ENCODE peak calls at places on chromosomes 2 and 18, in eight cellular contexts. I is activated naive CD4-positive, alpha-beta T cell treated with anti-CD3 and anti-CD28 coated beads, Interleukin-2, amount 50 U/mL, for 16 hours; L is stimulated activated CD8-positive, alpha-beta memory T cell treated with anti-CD3 and anti-CD28 coated beads, Interleukin-4, amount 100 ng/mL, for 1 hour; E is dorsolateral prefrontal cortex; Y is NT2/D1; S is activated CD4-positive, CD25-positive, alpha-beta regulatory T cell treated with anti-CD3 and anti-CD28 coated beads, Interleukin-2, amount 50 U/mL, for 72 hours; F is psoas muscle; P is nephron progenitor cell. N is an unnamed sample.
A peak's percentile ranks its signal among the peaks of the same experiment; 100 is the strongest.

GRCh38 chr18:37179384-37179783 is 350.5 kb downstream of the KIAA1328 start:
- DNase-seq in I (no peak), L (no peak), E (no peak), Y (no peak), S (no peak), F (no peak), P (no peak), N (no peak)

GRCh38 chr18:43805646-43806194 is 528.4 kb upstream of the SYT4 start:
- DNase-seq in I (no peak), L (no peak), E (no peak), Y (no peak), S (no peak), F (peak; percentile 34), P (peak; percentile 45), N (no peak)

GRCh38 chr2:238476258-238476657 is 49.5 kb downstream of the ASB1 start:
- DNase-seq in I (no peak), L (no peak), E (no peak), Y (no peak), S (no peak), F (no peak), P (no peak), N (no peak)

GRCh38 chr2:33505966-33506365 is 29.5 kb downstream of the RASGRP3 start:
- DNase-seq in I (no peak), L (no peak), E (no peak), Y (no peak), S (no peak), F (no peak), P (no peak), N (no peak)

GRCh38 chr18:45156941-45157340 is 458.3 kb upstream of the SLC14A2 start:
- DNase-seq in I (no peak), L (no peak), E (no peak), Y (no peak), S (no peak), F (no peak), P (no peak), N (no peak)

GRCh38 chr18:37452015-37452414 is 113.6 kb downstream of the CELF4 start:
- DNase-seq in I (no peak), L (no peak), E (no peak), Y (no peak), S (no peak), F (no peak), P (no peak), N (no peak)

GRCh38 chr2:128437181-128437520 is 118.5 kb upstream of the HS6ST1 start:
- DNase-seq in I (no peak), L (no peak), E (no peak), Y (no peak), S (no peak), F (no peak), P (no peak), N (no peak)

GRCh38 chr2:2561346-2562095 is 230.4 kb upstream of the MYT1L start:
- DNase-seq in I (no peak), L (no peak), E (no peak), Y (no peak), S (no peak), F (no peak), P (no peak), N (no peak)

GRCh38 chr2:30157616-30158015 is 10.8 kb downstream of the YPEL5 start:
- DNase-seq in I (no peak), L (no peak), E (no peak), Y (no peak), S (no peak), F (no peak), P (no peak), N (no peak)

GRCh38 chr18:11237066-11237465 is 87.7 kb upstream of the PIEZO2 start:
- DNase-seq in I (no peak), L (no peak), E (no peak), Y (no peak), S (no peak), F (no peak), P (peak; percentile 5), N (no peak)

GRCh38 chr18:73614812-73615211 is 532.8 kb downstream of the FBXO15 start:
- DNase-seq in I (no peak), L (no peak), E (no peak), Y (no peak), S (no peak), F (no peak), P (no peak), N (peak; percentile 99)

GRCh38 chr2:226673314-226673723 is 126.3 kb downstream of the IRS1 start:
- DNase-seq in I (no peak), L (no peak), E (no peak), Y (no peak), S (no peak), F (peak; percentile 78), P (no peak), N (peak; percentile 81)

GRCh38 chr2:100060875-100061274 is 81.5 kb downstream of the AFF3 start:
- DNase-seq in I (no peak), L (no peak), E (no peak), Y (no peak), S (no peak), F (no peak), P (no peak), N (no peak)

GRCh38 chr2:110784047-110784631 is 51.8 kb downstream of the ACOXL start:
- DNase-seq in I (no peak), L (no peak), E (no peak), Y (no peak), S (no peak), F (no peak), P (no peak), N (no peak)

GRCh38 chr2:187541086-187542085 is 12.8 kb downstream of the TFPI start:
- DNase-seq in I (no peak), L (no peak), E (no peak), Y (no peak), S (no peak), F (no peak), P (no peak), N (no peak)